ENCODE peak calls at places on chromosomes 12 and 14, in seven cellular contexts. One of them, this sample, is unnamed. For H3K27me3 and H3K36me3, the result is how much of the 10 kb centered on the place peaks cover.

GRCh38 chr12:75259170-75259569 is 49.5 kb upstream of the KCNC2 start:
- DNase-seq in psoas muscle: no peak
- DNase-seq in BJ: no peak
- DNase-seq in PC-3: no peak
- DNase-seq in lower lobe of right lung: no peak
- DNase-seq in fibroblast of lung: no peak
- DNase-seq in spleen: no peak
- DNase-seq in this sample: no peak

GRCh38 chr12:11797317-11797913 is 147.9 kb downstream of the ETV6 start:
- DNase-seq in psoas muscle: no peak
- DNase-seq in lower lobe of right lung: no peak
- DNase-seq in BJ: peak
- DNase-seq in fibroblast of lung: peak
- DNase-seq in PC-3: no peak
- DNase-seq in spleen: no peak
- DNase-seq in this sample: peak

GRCh38 chr12:110934093-110934852 is 13.9 kb upstream of the MYL2 start:
- DNase-seq in spleen: no peak
- DNase-seq in psoas muscle: peak
- DNase-seq in fibroblast of lung: no peak
- DNase-seq in lower lobe of right lung: no peak
- DNase-seq in PC-3: peak
- DNase-seq in BJ: no peak
- DNase-seq in this sample: peak

GRCh38 chr14:73261520-73262426 is 24.5 kb downstream of the PAPLN start:
- DNase-seq in lower lobe of right lung: no peak
- DNase-seq in psoas muscle: no peak
- DNase-seq in PC-3: no peak
- DNase-seq in fibroblast of lung: no peak
- DNase-seq in BJ: no peak
- DNase-seq in spleen: peak
- DNase-seq in this sample: no peak

GRCh38 chr14:68951051-68951797 is 27.9 kb downstream of the ACTN1 start:
- DNase-seq in fibroblast of lung: peak
- DNase-seq in lower lobe of right lung: peak
- DNase-seq in spleen: peak
- DNase-seq in BJ: peak
- DNase-seq in psoas muscle: peak
- DNase-seq in PC-3: peak
- DNase-seq in this sample: peak

GRCh38 chr14:41899416-41899815 is 292.7 kb downstream of the LRFN5 start:
- DNase-seq in fibroblast of lung: peak
- DNase-seq in spleen: no peak
- DNase-seq in BJ: no peak
- DNase-seq in PC-3: peak
- DNase-seq in lower lobe of right lung: no peak
- DNase-seq in psoas muscle: no peak
- DNase-seq in this sample: no peak

GRCh38 chr14:79730911-79731310 is 480.4 kb downstream of the DIO2 start:
- DNase-seq in lower lobe of right lung: no peak
- DNase-seq in fibroblast of lung: no peak
- DNase-seq in BJ: no peak
- DNase-seq in spleen: no peak
- DNase-seq in PC-3: no peak
- DNase-seq in psoas muscle: no peak
- DNase-seq in this sample: no peak

GRCh38 chr12:85559534-85559933 is 276.7 kb downstream of the RASSF9 start:
- DNase-seq in spleen: no peak
- DNase-seq in psoas muscle: no peak
- DNase-seq in lower lobe of right lung: no peak
- DNase-seq in fibroblast of lung: no peak
- DNase-seq in PC-3: peak
- DNase-seq in BJ: no peak
- DNase-seq in this sample: no peak

GRCh38 chr14:69673099-69673498 is 61.7 kb downstream of the SUSD6 start:
- DNase-seq in psoas muscle: no peak
- DNase-seq in spleen: no peak
- DNase-seq in fibroblast of lung: no peak
- DNase-seq in lower lobe of right lung: no peak
- DNase-seq in PC-3: no peak
- DNase-seq in BJ: no peak
- DNase-seq in this sample: no peak

GRCh38 chr12:109697877-109698468 is 15.7 kb upstream of the FAM222A start:
- DNase-seq in spleen: no peak
- DNase-seq in psoas muscle: peak
- DNase-seq in PC-3: no peak
- DNase-seq in fibroblast of lung: no peak
- DNase-seq in lower lobe of right lung: no peak
- DNase-seq in BJ: no peak
- DNase-seq in this sample: no peak

GRCh38 chr14:89406941-89407340 is 10.1 kb downstream of the FOXN3 start:
- DNase-seq in psoas muscle: no peak
- DNase-seq in fibroblast of lung: peak
- DNase-seq in PC-3: no peak
- DNase-seq in spleen: no peak
- DNase-seq in BJ: no peak
- DNase-seq in lower lobe of right lung: no peak
- DNase-seq in this sample: no peak

GRCh38 chr14:89409961-89410360 is 7.1 kb downstream of the FOXN3 start:
- DNase-seq in fibroblast of lung: no peak
- DNase-seq in lower lobe of right lung: no peak
- DNase-seq in BJ: no peak
- DNase-seq in psoas muscle: no peak
- DNase-seq in PC-3: no peak
- DNase-seq in spleen: no peak
- DNase-seq in this sample: no peak

GRCh38 chr14:89407856-89408255 is 9.2 kb downstream of the FOXN3 start:
- DNase-seq in lower lobe of right lung: no peak
- DNase-seq in fibroblast of lung: peak
- DNase-seq in PC-3: no peak
- DNase-seq in spleen: no peak
- DNase-seq in BJ: no peak
- DNase-seq in psoas muscle: no peak
- DNase-seq in this sample: no peak

GRCh38 chr14:89411976-89412375 is 5.1 kb downstream of the FOXN3 start:
- DNase-seq in BJ: no peak
- DNase-seq in fibroblast of lung: no peak
- DNase-seq in spleen: no peak
- DNase-seq in lower lobe of right lung: no peak
- DNase-seq in psoas muscle: no peak
- DNase-seq in PC-3: no peak
- DNase-seq in this sample: no peak

DNA sequence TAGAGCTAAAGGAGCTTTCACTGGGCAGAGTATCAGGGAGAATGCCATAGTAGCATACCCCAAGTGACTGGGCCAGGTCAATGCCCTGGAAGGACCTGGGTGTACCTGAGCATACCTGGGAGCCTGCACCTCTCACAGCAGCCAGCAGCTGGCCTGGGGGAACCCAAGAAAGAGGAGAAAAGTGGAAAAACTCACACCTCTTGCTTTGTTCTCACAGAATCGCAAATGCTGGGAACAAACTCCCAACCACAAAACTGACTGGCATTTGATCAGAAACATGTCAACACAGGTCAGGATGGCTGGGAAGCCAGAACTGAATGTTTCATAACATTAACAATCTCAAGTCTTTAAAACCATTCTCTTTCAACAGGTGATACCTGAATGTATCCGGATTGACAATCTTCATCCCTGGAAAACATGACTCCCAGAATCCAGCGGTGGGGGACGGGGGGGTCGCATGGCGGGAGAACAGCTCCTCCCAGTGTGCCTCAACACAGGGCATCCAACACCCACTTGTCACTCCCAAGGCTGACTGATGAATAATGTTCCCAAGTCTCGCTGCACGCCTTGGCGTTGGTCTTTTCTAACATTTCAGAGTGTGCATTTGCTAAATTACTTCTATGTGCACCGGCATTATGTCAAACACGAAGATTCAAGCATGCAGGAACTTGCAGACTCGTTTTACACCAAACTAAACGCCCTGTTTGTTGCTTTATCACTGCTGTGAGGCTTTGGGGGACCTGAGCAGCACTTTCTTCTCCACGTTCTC is 7.9 kb downstream of the FOXN3 start:
- DNase-seq in lower lobe of right lung: no peak
- DNase-seq in psoas muscle: no peak
- DNase-seq in spleen: no peak
- DNase-seq in BJ: no peak
- DNase-seq in PC-3: no peak
- DNase-seq in fibroblast of lung: no peak
- DNase-seq in this sample: no peak
- H3K4me3 ChIP-seq in lower lobe of right lung: no peak
- H3K4me3 ChIP-seq in psoas muscle: no peak
- H3K4me3 ChIP-seq in spleen: no peak
- H3K4me3 ChIP-seq in BJ: no peak
- H3K4me3 ChIP-seq in PC-3: no peak
- H3K4me3 ChIP-seq in fibroblast of lung: no peak
- H3K4me3 ChIP-seq in this sample: no peak

GRCh38 chr14:101556566-101557320 is 4.6 kb upstream of the DIO3 start:
- DNase-seq in spleen: peak
- DNase-seq in lower lobe of right lung: peak
- DNase-seq in psoas muscle: peak
- DNase-seq in fibroblast of lung: no peak
- DNase-seq in PC-3: no peak
- DNase-seq in BJ: no peak
- DNase-seq in this sample: peak

GRCh38 chr14:101559250-101559623 is 2.1 kb upstream of the DIO3 start:
- DNase-seq in PC-3: no peak
- DNase-seq in BJ: no peak
- DNase-seq in lower lobe of right lung: peak
- DNase-seq in psoas muscle: no peak
- DNase-seq in fibroblast of lung: no peak
- DNase-seq in spleen: peak
- DNase-seq in this sample: no peak

GRCh38 chr14:101558739-101559240 is 2.5 kb upstream of the DIO3 start:
- DNase-seq in fibroblast of lung: peak
- DNase-seq in BJ: no peak
- DNase-seq in PC-3: no peak
- DNase-seq in lower lobe of right lung: peak
- DNase-seq in spleen: peak
- DNase-seq in psoas muscle: peak
- DNase-seq in this sample: no peak

GRCh38 chr14:101557321-101557695 is 4.0 kb upstream of the DIO3 start:
- DNase-seq in lower lobe of right lung: peak
- DNase-seq in BJ: no peak
- DNase-seq in psoas muscle: peak
- DNase-seq in fibroblast of lung: no peak
- DNase-seq in spleen: no peak
- DNase-seq in PC-3: no peak
- DNase-seq in this sample: no peak

DNA sequence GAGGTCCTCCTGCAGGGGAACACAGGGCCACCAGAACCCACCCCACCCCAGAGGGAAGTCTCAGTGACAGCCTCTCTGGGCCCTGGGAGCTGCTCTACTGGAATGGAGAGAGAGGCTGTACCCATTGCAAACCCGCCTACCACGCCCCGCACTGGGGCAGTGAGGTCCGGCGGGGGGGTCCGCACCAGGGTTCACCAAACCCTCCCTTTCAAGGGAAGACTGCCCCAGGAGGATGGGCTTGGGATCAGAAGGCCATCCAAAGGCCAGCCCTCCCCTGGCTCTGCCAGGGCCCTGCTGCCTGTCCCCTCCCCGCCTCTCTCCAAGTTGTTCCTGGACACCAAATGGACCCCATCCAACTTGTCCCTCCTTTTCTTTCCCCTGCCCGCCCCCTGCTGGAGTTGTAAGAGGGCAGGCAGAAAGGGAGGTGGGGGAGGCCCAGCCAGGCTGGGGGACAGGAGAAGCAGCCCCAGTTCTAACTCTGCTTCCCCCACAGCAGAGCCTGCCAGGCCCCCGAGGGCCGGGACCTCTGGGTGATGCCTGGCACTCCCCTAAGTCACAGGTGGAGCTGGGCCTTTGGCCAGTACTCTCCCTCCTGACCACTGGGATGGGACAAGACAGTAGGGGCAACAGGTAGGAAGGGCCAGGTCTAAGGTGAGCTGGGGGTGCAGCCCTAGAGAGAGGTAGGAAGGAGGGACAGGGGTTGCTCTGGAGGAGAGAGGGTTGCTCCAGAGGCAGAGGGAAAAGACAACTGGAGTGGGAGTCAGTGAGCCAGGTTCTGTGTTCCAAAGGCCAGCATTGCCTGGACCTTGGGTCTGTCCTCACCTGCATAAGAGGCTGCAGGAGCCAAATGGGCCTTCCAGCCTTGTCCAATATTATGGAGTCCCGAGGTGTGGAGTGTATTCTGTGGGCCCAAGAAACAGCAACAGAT is 3.2 kb upstream of the DIO3 start:
- DNase-seq in psoas muscle: peak
- DNase-seq in fibroblast of lung: peak
- DNase-seq in spleen: peak
- DNase-seq in PC-3: peak
- DNase-seq in lower lobe of right lung: peak
- DNase-seq in BJ: no peak
- DNase-seq in this sample: no peak
- H3K27me3 ChIP-seq in psoas muscle: half or more
- H3K27me3 ChIP-seq in fibroblast of lung: under half
- H3K27me3 ChIP-seq in spleen: half or more
- H3K27me3 ChIP-seq in PC-3: under half
- H3K27me3 ChIP-seq in lower lobe of right lung: under half
- H3K27me3 ChIP-seq in BJ: under half
- H3K27me3 ChIP-seq in this sample: under half

GRCh38 chr14:102050026-102050405 is 36.8 kb downstream of the HSP90AA1 start:
- DNase-seq in PC-3: no peak
- DNase-seq in spleen: peak
- DNase-seq in BJ: no peak
- DNase-seq in lower lobe of right lung: no peak
- DNase-seq in psoas muscle: no peak
- DNase-seq in fibroblast of lung: no peak
- DNase-seq in this sample: no peak

GRCh38 chr14:102047808-102048540 is 38.9 kb downstream of the HSP90AA1 start:
- DNase-seq in psoas muscle: no peak
- DNase-seq in lower lobe of right lung: no peak
- DNase-seq in PC-3: no peak
- DNase-seq in BJ: no peak
- DNase-seq in fibroblast of lung: no peak
- DNase-seq in spleen: no peak
- DNase-seq in this sample: no peak

GRCh38 chr14:102050625-102051024 is 36.2 kb downstream of the HSP90AA1 start:
- DNase-seq in lower lobe of right lung: no peak
- DNase-seq in fibroblast of lung: peak
- DNase-seq in PC-3: no peak
- DNase-seq in BJ: peak
- DNase-seq in psoas muscle: peak
- DNase-seq in spleen: peak
- DNase-seq in this sample: no peak

GRCh38 chr14:102046337-102047278 is 40.2 kb downstream of the HSP90AA1 start:
- DNase-seq in BJ: no peak
- DNase-seq in spleen: peak
- DNase-seq in PC-3: peak
- DNase-seq in fibroblast of lung: peak
- DNase-seq in lower lobe of right lung: peak
- DNase-seq in psoas muscle: peak
- DNase-seq in this sample: no peak

GRCh38 chr14:102049258-102050025 is 37.4 kb downstream of the HSP90AA1 start:
- DNase-seq in fibroblast of lung: peak
- DNase-seq in lower lobe of right lung: no peak
- DNase-seq in psoas muscle: no peak
- DNase-seq in PC-3: no peak
- DNase-seq in BJ: no peak
- DNase-seq in spleen: peak
- DNase-seq in this sample: no peak
- H3K36me3 ChIP-seq in fibroblast of lung: under half
- H3K36me3 ChIP-seq in lower lobe of right lung: half or more
- H3K36me3 ChIP-seq in psoas muscle: half or more
- H3K36me3 ChIP-seq in PC-3: half or more
- H3K36me3 ChIP-seq in BJ: half or more
- H3K36me3 ChIP-seq in spleen: half or more
- H3K36me3 ChIP-seq in this sample: under half

GRCh38 chr12:119594772-119595445 is 1.3 kb downstream of the TMEM233 start:
- DNase-seq in psoas muscle: peak
- DNase-seq in PC-3: no peak
- DNase-seq in BJ: no peak
- DNase-seq in spleen: no peak
- DNase-seq in lower lobe of right lung: no peak
- DNase-seq in fibroblast of lung: no peak
- DNase-seq in this sample: no peak
- H3K4me3 ChIP-seq in psoas muscle: peak
- H3K4me3 ChIP-seq in PC-3: no peak
- H3K4me3 ChIP-seq in BJ: no peak
- H3K4me3 ChIP-seq in spleen: peak
- H3K4me3 ChIP-seq in lower lobe of right lung: peak
- H3K4me3 ChIP-seq in fibroblast of lung: no peak
- H3K4me3 ChIP-seq in this sample: peak